ENCODE peak calls at places on chromosomes 16 and 17, in ten cellular contexts. Z is cardiac muscle cell, U is cardiac fibroblast, X is epithelial cell of esophagus, R is A549, F is esophagus squamous epithelium, T is heart left ventricle, A is mammary epithelial cell, B is fibroblast of mammary gland, G is neural progenitor cell. Y is an unnamed sample.
A peak's percentile ranks its signal among the peaks of the same experiment; 100 is the strongest.

GRCh38 chr17:61467416-61468262 is 15.4 kb downstream of the TBX4 start:
- DNase-seq in G (peak; percentile 81), T (no peak), U (peak; percentile 60), A (peak; percentile 51), F (no peak), R (no peak), X (peak; percentile 43), Z (peak; percentile 62), B (peak; percentile 44), Y (peak; percentile 56)

GRCh38 chr17:50689251-50689650 is 18.5 kb downstream of the ANKRD40 start:
- DNase-seq in B (peak; percentile 91), F (no peak), A (peak; percentile 41), R (no peak), G (peak; percentile 54), U (peak; percentile 50), T (no peak), X (no peak), Z (peak; percentile 59), Y (peak; percentile 50)

GRCh38 chr17:53058031-53058430 is 764.7 kb upstream of the KIF2B start:
- DNase-seq in B (no peak), U (no peak), X (peak; percentile 19), F (no peak), A (peak; percentile 9), Z (no peak), T (no peak), R (no peak), G (no peak), Y (peak; percentile 1)

GRCh38 chr17:18332909-18333489 is 17.9 kb downstream of the SMCR8 start:
- DNase-seq in Z (no peak), X (no peak), A (no peak), F (no peak), R (no peak), T (no peak), U (no peak), B (peak; percentile 38), G (no peak), Y (peak; percentile 27)

GRCh38 chr17:28188841-28189263 is 130.1 kb upstream of the TMEM97 start:
- DNase-seq in U (no peak), F (no peak), B (peak; percentile 48), G (no peak), R (no peak), T (no peak), X (peak; percentile 88), A (peak; percentile 64), Z (no peak), Y (peak; percentile 43)

GRCh38 chr16:88882358-88883030 is 16.0 kb upstream of the PABPN1L start:
- DNase-seq in U (no peak), A (no peak), T (no peak), Z (no peak), G (no peak), F (no peak), B (no peak), X (peak; percentile 21), R (no peak), Y (no peak)

GRCh38 chr16:1152651-1153259 is at the start of gene CACNA1H:
- DNase-seq in Z (no peak), B (no peak), U (no peak), F (no peak), X (no peak), A (no peak), T (no peak), R (peak; percentile 58), G (peak; percentile 86), Y (no peak)

GRCh38 chr17:75779987-75780889 is 4.4 kb upstream of the UNK start:
- DNase-seq in R (no peak), X (no peak), A (no peak), F (no peak), U (no peak), Z (no peak), G (no peak), T (no peak), B (no peak), Y (no peak)

GRCh38 chr16:68070811-68071546 is 14.2 kb upstream of the NFATC3 start:
- DNase-seq in F (no peak), A (no peak), G (no peak), B (no peak), Z (no peak), R (no peak), X (peak; percentile 23), U (no peak), T (no peak), Y (no peak)

GRCh38 chr16:68070249-68070725 is 14.9 kb upstream of the NFATC3 start:
- DNase-seq in Z (no peak), G (no peak), F (no peak), U (no peak), X (no peak), B (no peak), A (no peak), R (no peak), T (no peak), Y (no peak)

GRCh38 chr16:68071547-68071901 is 13.6 kb upstream of the NFATC3 start:
- DNase-seq in G (no peak), T (no peak), B (no peak), F (no peak), A (no peak), X (no peak), U (no peak), R (no peak), Z (no peak), Y (no peak)

GRCh38 chr16:68073902-68074760 is 11.0 kb upstream of the NFATC3 start:
- DNase-seq in G (no peak), F (no peak), T (no peak), X (no peak), R (no peak), A (no peak), B (no peak), U (no peak), Z (no peak), Y (no peak)

DNA sequence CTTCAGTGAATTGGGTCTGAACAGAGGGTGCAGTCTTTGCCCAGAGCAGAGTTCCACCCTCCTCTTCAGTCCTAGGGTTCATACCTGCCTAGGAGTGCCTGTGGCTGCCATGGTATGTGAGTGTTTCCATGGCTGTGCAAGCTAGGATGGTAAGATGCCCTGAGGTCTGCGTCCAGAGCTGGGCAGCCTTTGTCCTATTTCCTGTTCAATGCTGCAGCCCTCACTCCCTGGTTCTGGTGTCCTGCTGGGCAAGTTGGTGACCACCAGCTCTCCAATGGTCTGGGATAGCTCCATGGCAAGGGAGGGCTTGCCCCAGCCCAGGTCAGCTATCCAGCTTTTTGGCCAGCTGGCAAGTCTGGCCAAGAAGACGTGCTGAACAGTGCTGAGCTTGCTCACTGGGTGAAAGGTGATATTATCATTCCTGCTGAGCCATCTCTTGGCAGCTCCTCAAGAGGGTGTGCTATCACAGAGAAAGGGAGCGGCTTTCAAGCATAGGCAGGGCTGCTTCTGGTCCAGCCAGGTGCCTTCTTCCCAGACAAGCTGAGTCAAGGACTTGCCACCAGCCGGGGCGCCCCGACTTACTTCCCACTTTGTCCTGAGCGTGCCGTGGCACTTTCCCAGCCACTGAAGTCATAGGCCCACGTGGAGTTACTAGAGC is 13.0 kb upstream of the NFATC3 start:
- DNase-seq in F (no peak), U (no peak), A (peak; percentile 92), X (peak; percentile 98), T (no peak), R (no peak), B (peak; percentile 89), G (no peak), Z (no peak), Y (peak; percentile 89)
- TF ChIP-seq CTCF in F (no peak), U (no peak), A (no peak), X (no peak), T (no peak), R (no peak), B (no peak), G (no peak), Z (no peak), Y (peak; percentile 4)

DNA sequence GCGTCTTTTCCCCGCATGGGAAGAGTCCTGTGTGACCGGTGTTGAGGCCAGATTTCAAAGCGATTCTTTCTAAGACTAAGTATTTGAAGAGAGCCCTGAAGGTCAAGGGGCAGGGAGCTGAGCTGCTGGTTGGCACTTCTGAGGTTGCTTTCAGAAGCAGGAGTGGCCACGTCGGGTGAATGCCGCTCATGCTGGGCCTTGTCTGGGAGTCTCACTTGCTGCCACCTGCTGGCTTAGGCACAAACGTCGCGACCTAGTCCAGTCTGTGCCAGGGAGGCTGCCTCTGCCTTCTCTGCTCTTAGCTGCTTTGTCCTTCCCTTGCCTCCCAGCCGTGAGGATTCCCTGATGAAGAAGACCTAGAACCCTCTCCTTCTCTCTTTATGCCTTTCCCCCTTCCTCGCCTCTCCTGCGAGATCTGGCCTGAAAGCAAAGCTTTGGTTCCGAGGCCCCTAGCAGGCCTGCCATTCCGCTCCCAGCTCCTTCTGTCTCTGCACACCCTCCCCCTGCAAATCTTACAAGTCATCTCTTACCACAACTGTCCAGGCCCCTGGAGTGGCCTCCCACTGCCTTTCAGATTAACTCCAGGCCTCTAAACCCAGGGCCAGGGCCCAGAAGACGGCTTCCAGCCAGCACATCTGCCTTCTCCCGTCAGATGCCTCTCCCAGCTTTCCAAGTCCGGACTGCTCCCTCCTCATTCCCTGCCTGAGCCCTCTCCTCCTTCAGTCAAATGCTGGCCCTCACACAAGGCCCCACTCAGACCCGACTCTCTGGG is 11.4 kb downstream of the CTNS start:
- DNase-seq in U (peak; percentile 73), F (no peak), Z (peak; percentile 71), B (peak; percentile 68), G (peak; percentile 76), A (peak; percentile 28), X (peak; percentile 77), R (peak; percentile 62), T (peak; percentile 72), Y (peak; percentile 81)
- H3K4me3 ChIP-seq in U (no peak overlapping the region), F (no peak overlapping the region), Z (no peak overlapping the region), B (no peak overlapping the region), G (no peak overlapping the region), A (no peak overlapping the region), X (no peak overlapping the region), R (no peak overlapping the region), T (no peak overlapping the region), Y (no peak overlapping the region)

GRCh38 chr17:60311936-60312335 is 80.0 kb downstream of the USP32 start:
- DNase-seq in Z (peak; percentile 80), R (no peak), A (no peak), T (no peak), X (no peak), U (peak; percentile 81), B (peak; percentile 80), F (no peak), G (no peak), Y (peak; percentile 61)
- TF ChIP-seq CTCF in Z (no peak), R (no peak), A (no peak), T (no peak), X (no peak), U (no peak), B (no peak), F (no peak), G (no peak), Y (no peak)

GRCh38 chr16:84631882-84632281 is 14.0 kb upstream of the COTL1 start:
- DNase-seq in R (no peak), F (no peak), Z (no peak), A (no peak), T (no peak), B (no peak), G (no peak), X (no peak), U (no peak), Y (no peak)

GRCh38 chr16:84630446-84631152 is 12.7 kb upstream of the COTL1 start:
- DNase-seq in B (no peak), F (no peak), A (no peak), G (no peak), Z (no peak), U (no peak), T (no peak), R (no peak), X (no peak), Y (no peak)

GRCh38 chr16:84630009-84630408 is 12.1 kb upstream of the COTL1 start:
- DNase-seq in B (no peak), R (no peak), U (no peak), A (no peak), F (no peak), Z (no peak), G (no peak), X (no peak), T (no peak), Y (no peak)

GRCh38 chr16:84629580-84629979 is 11.7 kb upstream of the COTL1 start:
- DNase-seq in U (no peak), T (no peak), X (no peak), G (no peak), Z (no peak), R (no peak), B (no peak), A (no peak), F (no peak), Y (no peak)

DNA sequence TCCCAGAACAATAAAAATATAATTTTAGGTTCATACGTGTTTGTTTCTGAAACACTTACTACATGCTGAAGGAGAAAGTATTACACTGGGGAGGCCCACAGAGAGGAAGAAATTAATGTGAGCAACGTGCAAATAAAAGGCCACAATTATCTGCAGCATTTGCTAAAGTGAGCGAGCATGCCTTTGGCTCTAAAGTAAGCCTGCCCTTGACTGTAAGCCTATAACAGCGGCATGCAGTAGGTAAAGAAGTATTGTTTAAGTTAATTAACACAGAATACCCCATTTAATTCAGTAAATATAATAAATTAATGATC is 13.2 kb upstream of the COTL1 start:
- DNase-seq in X (no peak), F (no peak), B (no peak), Z (no peak), T (no peak), A (no peak), U (no peak), G (no peak), R (no peak), Y (no peak)
- H3K4me3 ChIP-seq in X (no peak overlapping the region), F (no peak overlapping the region), B (no peak overlapping the region), Z (no peak overlapping the region), T (no peak overlapping the region), A (no peak overlapping the region), U (no peak overlapping the region), G (no peak overlapping the region), R (no peak overlapping the region), Y (no peak overlapping the region)